ENCODE peak calls at places on chromosome 7, in ten cellular contexts. Z, T, S, H, M, U, L, N, C and K are unnamed samples.

GRCh38 chr7:101378808-101379207 is 16.1 kb downstream of the COL26A1 start:
- DNase-seq in L (no peak), C (no peak), U (no peak), S (no peak), M (no peak), H (no peak), N (no peak), T (no peak), Z (no peak), K (no peak)

GRCh38 chr7:92723205-92723604 is 113.2 kb downstream of the CDK6 start:
- DNase-seq in H (no peak), L (no peak), M (no peak), N (no peak), U (no peak), Z (no peak), C (no peak), S (no peak), T (no peak), K (no peak)

GRCh38 chr7:98559219-98559618 is 57.9 kb upstream of the NPTX2 start:
- DNase-seq in Z (no peak), H (no peak), U (no peak), C (no peak), N (no peak), T (no peak), L (no peak), S (no peak), M (no peak), K (no peak)

GRCh38 chr7:34869016-34869415 is 168.3 kb downstream of the DPY19L1 start:
- DNase-seq in Z (no peak), S (no peak), M (no peak), T (no peak), U (no peak), L (no peak), H (no peak), N (no peak), C (no peak), K (no peak)

GRCh38 chr7:98323597-98324322 is 42.3 kb downstream of the BRI3 start:
- DNase-seq in L (no peak), Z (no peak), S (no peak), U (no peak), H (no peak), M (no peak), N (no peak), T (peak), C (peak), K (no peak)

GRCh38 chr7:158240801-158241200 is 346.8 kb downstream of the PTPRN2 start:
- DNase-seq in L (no peak), Z (no peak), H (no peak), N (no peak), C (no peak), T (no peak), S (no peak), U (no peak), M (no peak), K (no peak)

GRCh38 chr7:84447636-84448293 is 253.2 kb upstream of the SEMA3A start:
- DNase-seq in M (no peak), T (no peak), Z (no peak), L (no peak), S (peak), H (no peak), C (no peak), N (no peak), U (no peak), K (no peak)

GRCh38 chr7:115356139-115356746 is 434.3 kb downstream of the MDFIC start:
- DNase-seq in H (no peak), N (no peak), Z (peak), U (no peak), T (no peak), S (no peak), M (no peak), L (no peak), C (no peak), K (no peak)

GRCh38 chr7:149109969-149110368 is 16.2 kb downstream of the ZNF425 start:
- DNase-seq in T (no peak), N (no peak), L (no peak), M (no peak), U (no peak), H (no peak), C (no peak), Z (no peak), S (no peak), K (no peak)

GRCh38 chr7:154353385-154353784 is 301.2 kb downstream of the DPP6 start:
- DNase-seq in C (no peak), M (no peak), U (no peak), S (no peak), Z (no peak), L (no peak), H (no peak), N (no peak), T (no peak), K (no peak)

GRCh38 chr7:151174246-151175046 is 7.0 kb upstream of the GBX1 start:
- DNase-seq in M (no peak), T (no peak), C (peak), N (no peak), H (peak), L (peak), U (no peak), S (no peak), Z (no peak), K (no peak)

GRCh38 chr7:138834583-138834982 is 36.6 kb upstream of the ATP6V0A4 start:
- DNase-seq in M (no peak), C (no peak), N (no peak), L (no peak), H (no peak), S (no peak), Z (no peak), T (no peak), U (no peak), K (no peak)

DNA sequence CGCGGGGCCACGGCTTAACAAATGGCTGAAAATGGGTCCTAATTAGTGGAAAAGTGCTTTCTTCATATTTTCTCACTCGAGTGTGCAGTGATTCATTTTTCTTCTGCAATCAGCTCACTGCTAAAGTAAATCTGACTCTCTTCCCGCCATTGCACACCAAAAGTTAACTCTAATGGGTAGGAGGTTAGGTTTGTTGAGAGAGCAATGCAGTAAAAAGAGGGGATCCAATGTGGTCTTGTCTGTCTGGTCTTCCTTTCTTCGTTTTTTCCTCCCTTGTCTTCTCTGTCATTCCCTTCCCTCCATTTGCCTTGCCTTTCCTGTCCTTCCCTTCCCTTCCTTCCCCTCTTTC is 4.6 kb downstream of the IKZF1 start:
- DNase-seq in M (no peak), T (no peak), C (no peak), U (no peak), N (no peak), Z (no peak), H (no peak), S (no peak), L (no peak), K (peak)
- H3K4me3 ChIP-seq in M (no peak), T (no peak), C (no peak), U (peak), N (no peak), Z (peak), H (no peak), S (no peak), L (no peak), K (peak)

GRCh38 chr7:54967384-54967783 is 51.4 kb upstream of the EGFR start:
- DNase-seq in C (no peak), N (peak), S (no peak), H (no peak), Z (no peak), M (no peak), U (no peak), L (no peak), T (no peak), K (no peak)
- H3K4me3 ChIP-seq in C (no peak), N (no peak), S (no peak), H (no peak), Z (no peak), M (no peak), U (no peak), L (no peak), T (no peak), K (no peak)

GRCh38 chr7:5231811-5232484 is 41.9 kb downstream of the WIPI2 start:
- DNase-seq in U (no peak), T (no peak), S (peak), Z (peak), N (no peak), L (no peak), H (no peak), C (no peak), M (no peak), K (no peak)

GRCh38 chr7:5230272-5231067 is 40.4 kb downstream of the WIPI2 start:
- DNase-seq in C (no peak), U (no peak), S (peak), L (no peak), N (no peak), T (no peak), H (no peak), Z (no peak), M (no peak), K (no peak)

GRCh38 chr7:5228066-5228465 is 38.0 kb downstream of the WIPI2 start:
- DNase-seq in Z (no peak), U (no peak), M (no peak), N (no peak), S (peak), L (no peak), T (no peak), C (no peak), H (no peak), K (no peak)

GRCh38 chr7:5231116-5231515 is 41.1 kb downstream of the WIPI2 start:
- DNase-seq in S (peak), N (no peak), L (no peak), Z (peak), H (no peak), M (no peak), C (no peak), T (no peak), U (no peak), K (no peak)

GRCh38 chr7:5229451-5230271 is 39.6 kb downstream of the WIPI2 start:
- DNase-seq in U (no peak), Z (peak), M (no peak), L (no peak), T (no peak), H (no peak), C (no peak), S (peak), N (no peak), K (no peak)
- H3K4me3 ChIP-seq in U (no peak), Z (no peak), M (no peak), L (no peak), T (no peak), H (no peak), C (no peak), S (no peak), N (no peak), K (no peak)

DNA sequence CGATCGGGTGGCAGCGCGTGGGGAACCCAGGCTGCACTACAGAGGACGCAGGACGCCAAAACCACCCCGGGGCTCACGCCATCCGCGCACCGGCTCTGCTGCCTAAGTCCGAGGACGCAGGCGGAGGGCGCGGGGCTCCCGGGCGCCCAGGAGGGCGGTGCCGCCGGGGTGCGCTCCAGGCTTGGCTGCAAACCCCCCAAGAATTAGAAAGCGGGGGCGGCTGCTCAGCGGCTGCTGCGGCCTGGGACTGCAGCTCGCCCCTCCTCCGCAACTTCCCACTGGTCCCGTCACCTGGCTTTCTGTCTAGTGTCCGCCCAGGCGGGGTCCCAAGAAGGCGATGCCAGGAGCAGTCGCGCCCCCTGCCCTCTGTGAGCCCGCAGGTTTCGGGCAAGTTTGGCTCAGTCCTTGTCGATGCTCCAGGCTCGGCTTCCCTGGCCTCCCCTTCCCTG is 1.7 kb upstream of the POU6F2 start:
- DNase-seq in T (no peak), M (peak), U (no peak), Z (no peak), L (no peak), C (no peak), H (no peak), S (peak), N (no peak), K (no peak)
- H3K4me3 ChIP-seq in T (peak), M (peak), U (peak), Z (no peak), L (no peak), C (peak), H (no peak), S (no peak), N (no peak), K (no peak)

DNA sequence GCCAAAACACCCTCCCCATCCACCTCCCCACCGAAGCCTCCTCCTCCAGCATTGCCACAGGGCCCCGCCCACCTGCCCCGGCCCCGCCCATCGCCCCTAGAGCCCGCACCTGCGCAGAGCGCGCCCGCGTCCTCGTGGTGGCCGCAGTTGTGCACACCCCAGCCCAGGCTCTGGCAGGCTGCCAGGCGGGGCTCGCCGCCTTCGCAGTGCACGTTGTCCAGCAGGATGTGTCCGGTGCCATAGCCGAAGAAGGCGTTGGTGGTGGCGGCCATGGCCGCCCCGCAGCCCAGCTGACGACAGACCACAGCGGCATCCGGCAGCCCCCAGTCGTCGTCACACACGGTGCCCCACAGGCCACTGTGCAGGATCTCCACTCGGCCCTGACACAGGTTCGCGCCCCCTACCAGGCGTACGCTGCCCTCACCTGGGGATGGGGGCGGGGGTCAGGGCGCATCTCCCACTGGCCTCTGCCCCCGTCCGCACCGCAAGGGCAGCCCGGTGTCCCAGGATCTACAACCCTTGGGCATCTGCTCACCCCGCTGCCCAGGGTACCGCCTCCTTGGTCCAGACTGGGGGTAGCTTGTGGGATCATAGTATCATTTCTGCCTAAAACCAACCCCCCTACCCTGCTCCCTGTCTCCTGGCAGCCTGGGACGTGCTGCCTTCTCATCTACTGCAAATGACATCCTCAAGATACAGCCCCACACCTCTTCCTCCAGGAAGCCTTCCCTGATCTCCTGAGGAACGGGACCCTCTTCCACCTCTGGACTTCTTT is 11.9 kb downstream of the SSC4D start:
- DNase-seq in N (no peak), H (peak), Z (peak), S (peak), M (peak), U (peak), C (peak), L (peak), T (no peak), K (peak)
- H3K4me3 ChIP-seq in N (peak), H (no peak), Z (peak), S (peak), M (peak), U (peak), C (peak), L (peak), T (no peak), K (peak)

DNA sequence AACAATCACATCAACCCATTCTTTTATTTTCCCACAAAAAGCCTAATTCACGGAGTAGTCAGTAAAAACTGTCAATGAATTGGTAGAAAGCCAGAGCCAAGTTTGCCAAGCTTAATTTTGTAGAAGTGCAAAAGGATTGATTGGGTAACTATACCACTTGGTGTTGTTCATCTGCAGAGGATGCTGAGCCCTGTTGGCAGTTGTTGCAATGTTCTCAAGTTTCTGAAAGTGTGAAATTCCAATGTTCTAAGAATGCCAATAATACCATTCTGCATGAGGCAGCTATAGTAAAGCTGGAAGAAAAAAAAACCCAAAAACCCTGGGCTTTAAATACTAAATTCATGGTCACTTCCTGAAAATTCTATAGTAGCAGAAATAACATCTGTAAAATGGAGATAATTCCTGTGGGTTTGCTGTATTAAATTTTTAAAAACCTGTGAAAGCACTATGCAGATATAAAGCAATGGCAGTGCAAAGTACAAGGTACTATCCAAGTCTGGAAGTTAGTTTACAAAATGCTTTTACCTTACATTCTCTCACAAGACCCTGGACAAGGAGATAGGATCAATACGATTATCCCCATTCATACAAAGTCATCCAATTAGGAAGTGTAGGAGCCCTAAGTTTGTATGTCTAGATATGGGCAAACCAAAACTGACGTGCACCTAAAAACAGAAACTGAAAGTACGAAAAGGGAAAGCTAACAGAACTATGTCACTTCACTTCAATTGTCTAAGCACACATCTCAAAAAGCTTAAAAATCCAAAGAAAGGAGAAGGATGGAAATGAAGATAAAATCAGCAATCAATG is 6.1 kb upstream of the PON1 start:
- DNase-seq in Z (no peak), C (peak), L (no peak), T (no peak), H (no peak), U (no peak), M (no peak), N (no peak), S (no peak), K (no peak)
- H3K4me3 ChIP-seq in Z (no peak), C (peak), L (peak), T (no peak), H (no peak), U (peak), M (peak), N (peak), S (no peak), K (peak)

DNA sequence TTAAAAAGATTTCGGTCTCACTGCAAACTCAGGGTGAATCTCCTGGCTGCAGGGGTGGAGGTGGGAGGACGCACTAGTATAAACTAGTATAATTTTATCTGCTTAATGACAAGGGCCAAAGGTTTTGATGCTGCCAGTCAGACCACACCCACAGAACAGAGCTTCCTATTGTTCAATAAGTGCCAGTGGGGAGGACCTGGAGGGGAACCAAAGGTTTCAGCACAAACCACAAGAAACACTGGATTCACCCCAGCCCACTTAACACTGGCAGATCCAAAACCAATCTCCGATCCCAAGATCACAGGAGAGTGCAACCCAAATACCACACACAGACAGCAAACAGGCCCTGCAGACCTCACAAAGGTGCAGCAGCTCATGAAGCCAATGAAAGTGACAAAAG is 6.6 kb downstream of the VOPP1 start:
- DNase-seq in L (no peak), U (no peak), M (no peak), N (no peak), H (no peak), Z (no peak), C (no peak), T (no peak), S (no peak), K (peak)
- H3K4me3 ChIP-seq in L (no peak), U (no peak), M (no peak), N (no peak), H (no peak), Z (no peak), C (no peak), T (no peak), S (no peak), K (no peak)

GRCh38 chr7:76268376-76268775 is 34.1 kb upstream of the HSPB1 start:
- DNase-seq in S (no peak), C (no peak), Z (no peak), U (no peak), N (no peak), L (no peak), H (no peak), T (no peak), M (no peak), K (no peak)

GRCh38 chr7:76272142-76272541 is 30.3 kb upstream of the HSPB1 start:
- DNase-seq in Z (no peak), M (no peak), C (no peak), H (no peak), U (no peak), T (no peak), S (no peak), N (no peak), L (no peak), K (no peak)

GRCh38 chr7:76269895-76270294 is 32.6 kb upstream of the HSPB1 start:
- DNase-seq in L (no peak), M (peak), S (no peak), H (no peak), N (no peak), U (no peak), C (no peak), Z (no peak), T (no peak), K (no peak)

GRCh38 chr7:76273503-76273902 is 29.0 kb upstream of the HSPB1 start:
- DNase-seq in Z (no peak), M (no peak), T (no peak), C (no peak), N (no peak), U (no peak), H (no peak), L (no peak), S (no peak), K (no peak)

GRCh38 chr7:76272872-76273271 is 29.6 kb upstream of the HSPB1 start:
- DNase-seq in S (no peak), T (no peak), C (no peak), M (no peak), L (no peak), Z (no peak), U (no peak), N (no peak), H (no peak), K (no peak)
- H3K4me3 ChIP-seq in S (no peak), T (no peak), C (no peak), M (no peak), L (no peak), Z (no peak), U (no peak), N (no peak), H (no peak), K (no peak)